ENCODE peak calls at places on chromosome 10, in five cellular contexts. V, G, T, W and H are unnamed samples. For H3K36me3, the result is how much of the 10 kb centered on the place peaks cover.

GRCh38 chr10:88042162-88043100 is 179.0 kb downstream of the PTEN start:
- DNase-seq in V (no peak), G (peak), T (peak), W (no peak), H (no peak)

GRCh38 chr10:37488792-37489657 is 363.6 kb downstream of the ANKRD30A start:
- DNase-seq in V (peak), G (peak), T (no peak), W (no peak), H (no peak)

GRCh38 chr10:63700209-63700934 is 179.2 kb downstream of the REEP3 start:
- DNase-seq in V (peak), G (peak), T (peak), W (no peak), H (no peak)

GRCh38 chr10:89204621-89205020 is 2.5 kb downstream of the CH25H start:
- DNase-seq in V (no peak), G (no peak), T (no peak), W (no peak), H (no peak)

GRCh38 chr10:96840841-96841518 is 8.9 kb downstream of the LCOR start:
- DNase-seq in V (no peak), G (peak), T (peak), W (no peak), H (no peak)

GRCh38 chr10:44510716-44511115 is 125.8 kb upstream of the CXCL12 start:
- DNase-seq in V (no peak), G (peak), T (peak), W (no peak), H (no peak)

GRCh38 chr10:110634527-110635209 is 9.5 kb upstream of the RBM20 start:
- DNase-seq in V (no peak), G (no peak), T (no peak), W (peak), H (no peak)

GRCh38 chr10:125778556-125778955 is 2.9 kb upstream of the MMP21 start:
- DNase-seq in V (no peak), G (no peak), T (no peak), W (no peak), H (no peak)

GRCh38 chr10:71701733-71702132 is 17.8 kb downstream of the C10orf105 start:
- DNase-seq in V (no peak), G (no peak), T (no peak), W (no peak), H (no peak)

GRCh38 chr10:93363891-93364648 is 118.1 kb downstream of the MYOF start:
- DNase-seq in V (no peak), G (peak), T (no peak), W (peak), H (no peak)

GRCh38 chr10:3067045-3067858 is at the start of gene PFKP:
- DNase-seq in V (no peak), G (no peak), T (peak), W (no peak), H (no peak)

GRCh38 chr10:90968448-90969086 is 47.7 kb upstream of the ANKRD1 start:
- DNase-seq in V (no peak), G (peak), T (peak), W (no peak), H (no peak)

GRCh38 chr10:3857318-3857717 is 72.3 kb upstream of the KLF6 start:
- DNase-seq in V (no peak), G (no peak), T (no peak), W (no peak), H (no peak)

GRCh38 chr10:3294919-3295318 is 122.3 kb upstream of the PITRM1 start:
- DNase-seq in V (no peak), G (no peak), T (no peak), W (no peak), H (no peak)

GRCh38 chr10:104330168-104331117 is 7.8 kb downstream of the ITPRIP start:
- DNase-seq in V (no peak), G (peak), T (peak), W (no peak), H (peak)

GRCh38 chr10:114684822-114685209 is 26.7 kb upstream of the ABLIM1 start:
- DNase-seq in V (no peak), G (peak), T (peak), W (no peak), H (no peak)

GRCh38 chr10:132479024-132479602 is 58.5 kb upstream of the INPP5A start:
- DNase-seq in V (no peak), G (no peak), T (no peak), W (peak), H (no peak)
- H3K36me3 ChIP-seq in V (under half), G (under half), T (under half), W (under half), H (under half)

GRCh38 chr10:30028452-30029045 is 30.8 kb downstream of the JCAD start:
- DNase-seq in V (no peak), G (no peak), T (no peak), W (no peak), H (no peak)

GRCh38 chr10:30027057-30028005 is 32.1 kb downstream of the JCAD start:
- DNase-seq in V (no peak), G (peak), T (no peak), W (peak), H (no peak)

GRCh38 chr10:30026578-30026977 is 32.8 kb downstream of the JCAD start:
- DNase-seq in V (no peak), G (no peak), T (no peak), W (no peak), H (no peak)

GRCh38 chr10:30028006-30028441 is 31.4 kb downstream of the JCAD start:
- DNase-seq in V (no peak), G (no peak), T (no peak), W (no peak), H (peak)

GRCh38 chr10:30026080-30026479 is 33.3 kb downstream of the JCAD start:
- DNase-seq in V (no peak), G (no peak), T (no peak), W (no peak), H (no peak)
- H3K36me3 ChIP-seq in V (under half), G (under half), T (under half), W (under half), H (under half)

DNA sequence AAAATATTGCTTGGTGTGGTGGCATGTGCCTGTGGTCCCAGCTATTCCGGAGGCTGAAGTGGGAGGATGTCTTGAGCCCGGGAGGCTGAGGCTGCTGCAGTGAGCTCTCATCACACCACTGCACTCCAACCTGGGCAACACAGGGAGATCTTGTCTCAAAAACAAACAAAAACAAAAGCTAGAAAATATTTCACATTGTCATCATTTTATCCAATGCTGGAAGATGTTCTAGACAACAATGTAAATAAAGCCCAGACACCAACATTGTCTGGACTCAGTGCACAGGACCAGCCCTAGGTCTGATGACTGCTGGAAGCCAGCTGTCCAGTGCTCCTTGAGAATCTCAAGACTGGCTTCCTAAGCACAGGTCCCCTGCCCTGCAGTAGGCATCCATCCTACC is 13.5 kb downstream of the SEPHS1 start:
- DNase-seq in V (no peak), G (no peak), T (no peak), W (no peak), H (no peak)
- H3K36me3 ChIP-seq in V (under half), G (under half), T (under half), W (under half), H (under half)

GRCh38 chr10:95798307-95798850 is 42.4 kb downstream of the ENTPD1 start:
- DNase-seq in V (no peak), G (no peak), T (no peak), W (no peak), H (no peak)
- H3K36me3 ChIP-seq in V (under half), G (under half), T (under half), W (under half), H (under half)

DNA sequence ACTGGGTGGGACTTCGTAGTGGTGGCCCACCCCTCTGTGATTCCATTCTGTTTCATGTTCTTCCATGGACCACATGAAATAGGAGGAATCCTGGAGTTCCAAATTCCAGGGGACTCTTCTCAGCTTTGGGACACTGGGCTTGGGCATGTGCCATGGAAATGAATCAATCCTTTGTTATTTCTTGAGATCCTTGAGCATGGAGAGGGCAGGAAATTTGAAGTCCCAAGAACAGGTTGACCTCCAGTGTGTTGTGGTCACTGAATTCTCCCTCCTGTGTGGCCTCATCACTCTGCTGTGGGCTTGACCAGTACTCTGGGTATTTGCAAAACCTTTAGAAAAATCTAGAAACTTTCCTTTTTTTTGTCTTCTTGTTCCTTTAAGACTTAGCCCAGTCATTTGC is 22.7 kb downstream of the TACR2 start:
- DNase-seq in V (no peak), G (no peak), T (no peak), W (no peak), H (no peak)
- H3K36me3 ChIP-seq in V (under half), G (under half), T (half or more), W (under half), H (half or more)

GRCh38 chr10:103083266-103083976 is 109.7 kb downstream of the NT5C2 start:
- DNase-seq in V (no peak), G (no peak), T (no peak), W (no peak), H (no peak)

GRCh38 chr10:103083977-103084320 is 109.1 kb downstream of the NT5C2 start:
- DNase-seq in V (no peak), G (no peak), T (no peak), W (no peak), H (no peak)

GRCh38 chr10:103086799-103087198 is 106.3 kb downstream of the NT5C2 start:
- DNase-seq in V (no peak), G (no peak), T (no peak), W (no peak), H (no peak)

GRCh38 chr10:103089493-103089892 is 103.6 kb downstream of the NT5C2 start:
- DNase-seq in V (no peak), G (no peak), T (no peak), W (no peak), H (no peak)

GRCh38 chr10:103086261-103086660 is 106.8 kb downstream of the NT5C2 start:
- DNase-seq in V (no peak), G (no peak), T (peak), W (no peak), H (no peak)
- H3K36me3 ChIP-seq in V (half or more), G (under half), T (half or more), W (under half), H (half or more)